ENCODE peak calls at places on chromosomes 13 and 19, in eight cellular contexts. K, P, X, U, Y, G, E and Z are unnamed samples.

GRCh38 chr19:33350538-33351309 is 22.8 kb upstream of the CEBPG start:
- DNase-seq in K (no peak), P (no peak), X (no peak), U (no peak), Y (no peak), G (no peak), E (no peak), Z (peak)

GRCh38 chr19:16073988-16074387 is 2.3 kb upstream of the TPM4 start:
- DNase-seq in K (no peak), P (no peak), X (no peak), U (no peak), Y (no peak), G (no peak), E (no peak), Z (peak)

GRCh38 chr13:114097893-114098688 is 34.3 kb downstream of the RASA3 start:
- DNase-seq in K (no peak), P (no peak), X (no peak), U (peak), Y (peak), G (peak), E (no peak), Z (no peak)

GRCh38 chr19:49911381-49912145 is 14.9 kb upstream of the IL4I1 start:
- DNase-seq in K (no peak), P (no peak), X (no peak), U (no peak), Y (no peak), G (no peak), E (peak), Z (no peak)

GRCh38 chr19:43798546-43799409 is 3.5 kb downstream of the LYPD5 start:
- DNase-seq in K (peak), P (peak), X (peak), U (peak), Y (peak), G (peak), E (no peak), Z (peak)

GRCh38 chr19:17996826-17997316 is 11.1 kb upstream of the ARRDC2 start:
- DNase-seq in K (peak), P (peak), X (peak), U (peak), Y (peak), G (peak), E (peak), Z (peak)

GRCh38 chr19:46080561-46080960 is 39.8 kb upstream of the IGFL4 start:
- DNase-seq in K (no peak), P (no peak), X (no peak), U (no peak), Y (no peak), G (no peak), E (no peak), Z (no peak)

GRCh38 chr13:102770435-102770834 is 3.2 kb downstream of the TEX30 start:
- DNase-seq in K (no peak), P (no peak), X (no peak), U (no peak), Y (no peak), G (no peak), E (no peak), Z (no peak)

GRCh38 chr13:68369739-68370138 is 1139.6 kb upstream of the PCDH9 start:
- DNase-seq in K (no peak), P (peak), X (no peak), U (no peak), Y (no peak), G (no peak), E (no peak), Z (no peak)

GRCh38 chr13:51221674-51222509 is at the start of gene FAM124A:
- DNase-seq in K (peak), P (peak), X (peak), U (peak), Y (peak), G (peak), E (peak), Z (peak)

GRCh38 chr13:66528139-66528538 is 702.0 kb downstream of the PCDH9 start:
- DNase-seq in K (no peak), P (peak), X (no peak), U (no peak), Y (no peak), G (no peak), E (no peak), Z (no peak)

GRCh38 chr19:12065100-12065538 is 588 bp downstream of the ZNF844 start:
- DNase-seq in K (no peak), P (peak), X (no peak), U (peak), Y (no peak), G (peak), E (no peak), Z (peak)

GRCh38 chr13:44188257-44188656 is 185.4 kb upstream of the SERP2 start:
- DNase-seq in K (no peak), P (no peak), X (peak), U (no peak), Y (no peak), G (no peak), E (no peak), Z (no peak)

GRCh38 chr13:94093652-94094310 is 385.7 kb downstream of the DCT start:
- DNase-seq in K (no peak), P (no peak), X (no peak), U (no peak), Y (no peak), G (no peak), E (no peak), Z (no peak)

GRCh38 chr13:31234729-31235128 is 35.0 kb downstream of the B3GLCT start:
- DNase-seq in K (no peak), P (peak), X (no peak), U (no peak), Y (no peak), G (no peak), E (no peak), Z (no peak)

GRCh38 chr13:48412881-48413351 is at the start of gene LPAR6:
- DNase-seq in K (no peak), P (peak), X (no peak), U (no peak), Y (no peak), G (no peak), E (no peak), Z (peak)

GRCh38 chr19:50817941-50818858 is 5.4 kb downstream of the KLK1 start:
- DNase-seq in K (peak), P (peak), X (peak), U (peak), Y (peak), G (peak), E (peak), Z (peak)

GRCh38 chr19:4844348-4845179 is 13.1 kb upstream of the TICAM1 start:
- DNase-seq in K (no peak), P (no peak), X (no peak), U (no peak), Y (no peak), G (no peak), E (no peak), Z (no peak)

GRCh38 chr13:26896986-26897668 is 136.5 kb upstream of the GPR12 start:
- DNase-seq in K (no peak), P (no peak), X (no peak), U (no peak), Y (no peak), G (no peak), E (no peak), Z (no peak)

GRCh38 chr13:39451860-39452301 is 151.1 kb downstream of the LHFPL6 start:
- DNase-seq in K (no peak), P (no peak), X (no peak), U (peak), Y (no peak), G (peak), E (no peak), Z (no peak)

GRCh38 chr13:98068511-98068910 is 74.4 kb upstream of the FARP1 start:
- DNase-seq in K (no peak), P (no peak), X (no peak), U (no peak), Y (no peak), G (no peak), E (no peak), Z (no peak)

GRCh38 chr19:4575978-4576933 is 16.8 kb upstream of the SEMA6B start:
- DNase-seq in K (peak), P (peak), X (no peak), U (peak), Y (peak), G (peak), E (peak), Z (peak)

GRCh38 chr19:7861619-7862412 is 12.4 kb downstream of the PRR36 start:
- DNase-seq in K (no peak), P (peak), X (no peak), U (no peak), Y (no peak), G (no peak), E (no peak), Z (no peak)

GRCh38 chr19:32067686-32068085 is 277.7 kb upstream of the ZNF507 start:
- DNase-seq in K (no peak), P (peak), X (no peak), U (no peak), Y (no peak), G (no peak), E (no peak), Z (no peak)

GRCh38 chr19:3319643-3320353 is 46.6 kb upstream of the NFIC start:
- DNase-seq in K (no peak), P (no peak), X (no peak), U (no peak), Y (no peak), G (no peak), E (no peak), Z (no peak)

GRCh38 chr19:32373614-32374295 is 28.3 kb downstream of the ZNF507 start:
- DNase-seq in K (peak), P (no peak), X (peak), U (peak), Y (no peak), G (peak), E (no peak), Z (peak)

GRCh38 chr13:46553886-46554855 is 1.2 kb downstream of the LRCH1 start:
- DNase-seq in K (peak), P (peak), X (peak), U (peak), Y (peak), G (peak), E (peak), Z (peak)

GRCh38 chr19:18280247-18281081 is 958 bp downstream of the JUND start:
- DNase-seq in K (peak), P (peak), X (no peak), U (peak), Y (peak), G (peak), E (no peak), Z (peak)

GRCh38 chr19:40771101-40771539 is 4.2 kb upstream of the MIA start:
- DNase-seq in K (no peak), P (peak), X (no peak), U (no peak), Y (no peak), G (no peak), E (no peak), Z (no peak)

DNA sequence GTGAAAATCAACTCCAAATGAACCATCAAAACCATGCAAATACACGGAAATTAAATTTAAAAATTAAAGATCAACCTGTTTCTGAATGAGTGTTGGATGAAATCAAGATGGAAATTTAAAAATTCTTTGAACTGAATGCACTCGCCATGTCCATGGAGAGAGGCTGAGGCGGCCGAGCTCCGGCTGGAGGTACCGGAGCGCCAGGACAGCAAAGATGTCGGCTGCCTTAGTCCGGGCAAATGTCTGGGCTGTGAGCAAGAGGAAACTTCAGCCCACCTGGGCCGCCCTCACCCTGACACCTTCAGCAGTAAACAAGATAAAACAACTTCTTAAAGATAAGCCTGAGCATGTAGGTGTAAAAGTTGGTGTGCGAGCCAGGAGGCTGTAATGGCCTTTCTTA is 5.3 kb upstream of the ZNF506 start:
- DNase-seq in K (no peak), P (no peak), X (no peak), U (no peak), Y (no peak), G (no peak), E (no peak), Z (no peak)
- TF ChIP-seq POLR2AphosphoS5 in K (no peak), P (no peak), X (no peak), U (no peak), Y (no peak), G (no peak), E (no peak), Z (no peak)

DNA sequence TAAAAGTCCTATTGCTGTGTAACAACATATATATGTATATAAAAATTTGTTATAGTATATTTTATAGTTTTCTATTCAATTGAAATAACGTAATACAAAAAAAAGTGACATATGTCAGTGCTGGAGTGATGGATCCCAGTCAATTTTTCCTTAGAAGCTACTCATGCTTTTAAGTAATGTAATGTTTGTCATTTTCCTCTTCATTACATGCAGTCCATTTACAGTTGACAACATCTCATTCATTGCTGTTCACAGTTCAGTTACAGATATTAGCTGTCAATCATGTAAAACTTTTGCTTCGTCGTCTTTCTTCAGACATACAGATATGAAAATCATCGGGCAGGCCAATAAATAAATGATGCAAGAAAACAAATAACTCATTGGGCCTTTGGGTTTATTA is 525.1 kb upstream of the PRR20A start:
- DNase-seq in K (no peak), P (no peak), X (no peak), U (no peak), Y (no peak), G (no peak), E (no peak), Z (no peak)
- TF ChIP-seq POLR2AphosphoS5 in K (no peak), P (no peak), X (no peak), U (no peak), Y (no peak), G (no peak), E (no peak), Z (no peak)

GRCh38 chr19:30111456-30111855 is 169.4 kb downstream of the URI1 start:
- DNase-seq in K (no peak), P (no peak), X (no peak), U (no peak), Y (no peak), G (no peak), E (no peak), Z (no peak)
- TF ChIP-seq POLR2AphosphoS5 in K (no peak), P (no peak), X (no peak), U (no peak), Y (no peak), G (no peak), E (no peak), Z (no peak)

GRCh38 chr13:110187501-110188161 is 119.3 kb downstream of the COL4A1 start:
- DNase-seq in K (no peak), P (no peak), X (no peak), U (no peak), Y (no peak), G (no peak), E (no peak), Z (no peak)

GRCh38 chr13:110182461-110182860 is 124.5 kb downstream of the COL4A1 start:
- DNase-seq in K (no peak), P (no peak), X (no peak), U (no peak), Y (no peak), G (no peak), E (no peak), Z (no peak)

GRCh38 chr13:110183925-110184324 is 123.0 kb downstream of the COL4A1 start:
- DNase-seq in K (no peak), P (no peak), X (no peak), U (no peak), Y (no peak), G (no peak), E (no peak), Z (no peak)

GRCh38 chr13:110186221-110186838 is 120.6 kb downstream of the COL4A1 start:
- DNase-seq in K (no peak), P (no peak), X (no peak), U (no peak), Y (no peak), G (no peak), E (no peak), Z (no peak)

DNA sequence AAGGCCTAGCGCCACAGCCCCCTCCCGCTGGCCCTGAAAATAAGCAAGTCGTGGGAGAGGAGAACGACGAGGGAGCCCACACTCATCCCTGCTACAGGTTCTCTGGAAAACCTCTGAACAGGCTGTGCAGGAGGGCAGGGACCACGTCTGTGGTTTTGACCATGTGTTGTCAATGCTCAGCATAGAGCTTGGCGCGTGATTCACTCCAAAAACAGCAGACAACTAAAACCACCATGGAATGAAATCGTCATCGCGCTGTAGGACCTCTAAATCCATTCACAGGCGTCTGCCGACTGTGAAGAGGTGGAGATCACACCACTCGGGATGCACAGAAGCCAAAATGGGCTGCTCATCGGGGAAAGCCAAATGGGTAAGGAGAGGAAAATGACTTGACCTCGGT is 121.3 kb downstream of the COL4A1 start:
- DNase-seq in K (no peak), P (no peak), X (no peak), U (no peak), Y (no peak), G (no peak), E (no peak), Z (no peak)
- TF ChIP-seq POLR2AphosphoS5 in K (no peak), P (no peak), X (no peak), U (no peak), Y (no peak), G (no peak), E (no peak), Z (no peak)